ENCODE peak calls at places on chromosome 9, in four cellular contexts. F is left ventricle myocardium inferior, C is aorta, Z is kidney. W is an unnamed sample.

GRCh38 chr9:33458444-33458843 is 11.1 kb upstream of the AQP3 start:
- DNase-seq in Z (no peak), C (no peak), F (no peak), W (no peak)

GRCh38 chr9:127535834-127536233 is 76.2 kb upstream of the STXBP1 start:
- DNase-seq in F (no peak), Z (no peak), C (no peak), W (no peak)

GRCh38 chr9:114895605-114896004 is 34.8 kb downstream of the TNFSF8 start:
- DNase-seq in C (no peak), F (no peak), Z (no peak), W (no peak)

GRCh38 chr9:72442212-72442607 is 77.2 kb upstream of the ZFAND5 start:
- DNase-seq in F (no peak), Z (no peak), C (no peak), W (no peak)

GRCh38 chr9:110148384-110148783 is 59.6 kb downstream of the C9orf152 start:
- DNase-seq in C (no peak), F (no peak), Z (no peak), W (no peak)

GRCh38 chr9:126781717-126782388 is 23.0 kb upstream of the ZBTB43 start:
- DNase-seq in F (peak; percentile 83), Z (peak; percentile 93), C (peak; percentile 81), W (peak; percentile 88)

GRCh38 chr9:2872307-2872940 is 28.5 kb upstream of the PUM3 start:
- DNase-seq in Z (no peak), C (no peak), F (no peak), W (no peak)

GRCh38 chr9:89145086-89145485 is 33.5 kb downstream of the SHC3 start:
- DNase-seq in F (no peak), C (no peak), Z (no peak), W (no peak)

GRCh38 chr9:71322311-71322710 is 200.9 kb upstream of the TRPM3 start:
- DNase-seq in F (no peak), C (no peak), Z (no peak), W (no peak)

GRCh38 chr9:117720066-117720465 is 15.9 kb downstream of the TLR4 start:
- DNase-seq in Z (no peak), F (no peak), C (no peak), W (no peak)

GRCh38 chr9:70581214-70581966 is 166.9 kb upstream of the KLF9 start:
- DNase-seq in Z (no peak), C (no peak), F (no peak), W (no peak)

GRCh38 chr9:85662558-85662957 is 79.2 kb downstream of the AGTPBP1 start:
- DNase-seq in Z (no peak), F (no peak), C (no peak), W (no peak)

DNA sequence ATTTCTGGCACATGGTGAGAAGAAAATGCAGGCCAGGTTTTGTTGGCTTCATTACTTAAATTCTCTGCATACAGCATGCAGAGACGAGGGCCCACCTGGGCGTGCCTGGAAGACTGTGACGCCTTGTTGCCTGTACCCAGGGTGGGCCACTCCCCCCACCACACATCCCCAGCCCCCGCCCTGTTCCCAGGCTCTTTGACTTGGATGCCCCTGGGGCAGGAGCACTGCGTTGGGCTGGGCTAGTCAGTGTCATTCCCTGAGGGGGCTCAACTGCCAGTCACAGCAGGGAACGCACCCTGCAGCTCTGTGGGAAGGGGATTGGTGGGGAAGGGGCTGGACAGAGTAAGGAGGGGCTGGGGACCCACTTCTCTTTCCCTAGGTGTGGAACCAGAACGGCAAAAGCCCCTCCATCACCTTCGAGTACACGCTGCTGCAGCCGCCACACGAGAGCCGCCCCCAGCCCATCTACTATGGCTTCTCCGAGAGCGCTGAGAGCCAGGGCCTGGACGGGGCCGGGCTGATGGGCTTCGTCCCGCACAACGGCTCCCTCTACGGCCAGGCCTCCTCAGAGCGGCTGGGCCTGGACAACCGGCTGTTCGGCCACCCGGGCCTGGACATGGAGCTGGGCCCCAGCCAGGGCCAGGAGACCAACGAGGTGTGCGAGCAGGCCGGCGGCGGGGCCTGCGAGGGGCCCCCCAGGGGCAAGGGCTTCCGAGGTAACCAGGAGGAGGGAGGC is 19.6 kb downstream of the ADAMTSL2 start:
- DNase-seq in C (no peak), Z (no peak), F (no peak), W (no peak)
- H3K4me1 ChIP-seq in C (no peaks in the 10 kb centered on the region), Z (no peaks in the 10 kb centered on the region), F (peaks cover 22% of the 10 kb centered on the region), W (peaks cover 25% of the 10 kb centered on the region)

GRCh38 chr9:8419871-8420270 is 620.3 kb upstream of the DMAC1 start:
- DNase-seq in Z (no peak), F (no peak), C (no peak), W (no peak)
- H3K4me1 ChIP-seq in Z (no peaks in the 10 kb centered on the region), F (no peaks in the 10 kb centered on the region), C (no peaks in the 10 kb centered on the region), W (no peaks in the 10 kb centered on the region)

DNA sequence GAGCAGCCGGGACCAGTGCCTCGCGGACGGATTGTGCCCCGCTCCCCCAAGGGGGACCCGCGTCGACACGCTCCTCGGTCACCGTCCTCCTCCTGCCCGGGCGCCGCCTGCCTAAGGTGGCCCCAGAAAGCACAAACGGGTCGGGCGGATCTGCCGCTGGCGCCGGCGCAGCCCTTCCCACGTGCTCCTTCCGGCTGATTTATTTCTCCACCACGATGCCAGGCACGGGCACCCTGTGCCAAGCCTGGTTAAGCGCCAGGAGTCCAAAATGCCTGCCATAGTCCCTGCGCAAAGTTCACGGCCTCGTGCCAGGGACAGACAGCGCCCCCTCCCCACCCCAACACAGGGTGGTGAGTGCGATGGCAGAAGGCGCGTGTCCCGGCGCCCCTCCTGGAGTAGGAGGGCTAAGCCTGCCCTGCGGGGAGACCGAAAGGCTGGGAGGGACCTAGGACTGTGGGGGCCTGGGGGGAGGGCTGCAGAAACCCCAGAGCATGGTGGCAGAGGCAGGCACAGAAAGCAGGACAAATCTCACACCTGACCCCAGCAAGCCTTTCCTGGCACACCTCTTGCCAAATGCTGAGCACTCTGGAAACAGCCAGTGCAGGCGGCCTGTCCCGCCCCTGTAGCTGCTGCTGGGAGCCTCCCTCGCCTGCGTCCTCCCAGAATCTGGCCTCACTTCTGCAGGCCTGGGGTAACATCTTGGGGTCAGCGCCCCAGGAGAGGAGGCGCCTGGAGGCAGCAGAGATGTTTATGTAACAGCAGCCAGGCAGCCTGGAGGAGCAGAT is 1.0 kb upstream of the NOTCH1 start:
- DNase-seq in C (peak; percentile 86), Z (peak; percentile 93), F (peak; percentile 75), W (peak; percentile 81)
- H3K4me1 ChIP-seq in C (no peaks in the 10 kb centered on the region), Z (peaks cover 25% of the 10 kb centered on the region), F (peaks cover 73% of the 10 kb centered on the region), W (peaks cover 61% of the 10 kb centered on the region)

GRCh38 chr9:105296445-105296844 is 52.0 kb downstream of the SLC44A1 start:
- DNase-seq in Z (no peak), F (no peak), C (no peak), W (no peak)

GRCh38 chr9:105297442-105298097 is 53.1 kb downstream of the SLC44A1 start:
- DNase-seq in Z (no peak), C (no peak), F (no peak), W (no peak)

GRCh38 chr9:105295986-105296385 is 51.5 kb downstream of the SLC44A1 start:
- DNase-seq in Z (no peak), C (no peak), F (no peak), W (no peak)

GRCh38 chr9:105296889-105297288 is 52.4 kb downstream of the SLC44A1 start:
- DNase-seq in F (no peak), C (no peak), Z (no peak), W (no peak)

DNA sequence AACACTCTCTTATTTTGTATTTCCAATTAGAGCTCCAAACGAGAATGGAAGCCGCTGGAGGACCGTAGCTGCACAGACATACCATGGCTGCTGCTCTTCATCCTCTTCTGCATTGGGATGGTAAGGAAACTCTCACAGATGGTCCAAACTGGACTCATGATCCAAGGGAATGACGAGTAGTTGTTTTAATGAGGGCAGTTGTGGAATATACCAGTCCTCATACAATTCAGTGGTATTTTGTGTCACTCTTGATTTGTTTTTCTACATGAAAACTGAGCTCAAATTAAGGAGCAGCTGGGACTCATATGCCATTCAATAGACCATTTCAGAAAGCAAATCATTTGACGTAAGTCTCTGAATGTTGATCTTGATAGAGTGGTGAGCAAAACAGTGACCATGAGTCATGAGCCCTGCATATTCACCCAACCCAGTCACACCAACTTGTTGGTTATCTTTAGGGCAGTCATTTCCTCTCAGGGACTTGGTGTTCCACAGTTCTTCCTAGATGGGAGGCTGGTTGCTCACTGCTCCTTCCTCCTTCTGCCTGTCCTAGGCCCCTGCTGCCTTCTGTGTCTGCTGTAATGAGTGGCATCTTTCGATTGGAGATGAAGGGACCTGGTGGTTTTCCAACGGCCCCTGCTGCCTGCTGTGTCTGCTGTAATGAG is 54.9 kb downstream of the SLC44A1 start:
- DNase-seq in Z (no peak), F (no peak), C (peak; percentile 47), W (no peak)
- H3K4me1 ChIP-seq in Z (peaks cover 7% of the 10 kb centered on the region), F (peaks cover 34% of the 10 kb centered on the region), C (no peaks in the 10 kb centered on the region), W (peaks cover 13% of the 10 kb centered on the region)

DNA sequence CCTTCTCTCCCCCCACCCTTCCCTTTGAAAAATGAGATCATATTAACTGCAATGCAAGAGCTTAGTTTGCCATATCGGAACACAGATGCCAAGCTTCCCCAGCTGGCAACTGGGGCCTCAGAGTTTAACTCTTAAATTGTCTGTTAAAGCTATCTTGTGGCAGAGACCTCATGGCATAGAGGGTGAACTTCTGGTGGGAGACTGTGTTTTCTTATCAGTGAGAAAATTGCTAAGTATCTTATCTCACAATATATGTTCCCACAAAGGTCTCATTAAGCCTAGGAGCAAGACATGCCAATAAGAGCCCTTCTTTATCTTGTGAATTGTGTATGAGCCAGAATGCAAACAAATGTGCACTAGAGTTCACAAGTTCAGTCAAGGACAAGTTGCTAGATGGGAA is 12.4 kb downstream of the NFIB start:
- DNase-seq in F (no peak), C (no peak), Z (no peak), W (no peak)
- H3K4me1 ChIP-seq in F (peaks cover 100% of the 10 kb centered on the region), C (peaks cover 12% of the 10 kb centered on the region), Z (peaks cover 24% of the 10 kb centered on the region), W (peaks cover 36% of the 10 kb centered on the region)

GRCh38 chr9:131677445-131678180 is 62.3 kb downstream of the RAPGEF1 start:
- DNase-seq in F (no peak), Z (no peak), C (no peak), W (no peak)

GRCh38 chr9:131678499-131679111 is 61.3 kb downstream of the RAPGEF1 start:
- DNase-seq in F (peak; percentile 69), Z (peak; percentile 93), C (peak; percentile 89), W (peak; percentile 67)

GRCh38 chr9:131682261-131682660 is 57.6 kb downstream of the RAPGEF1 start:
- DNase-seq in F (no peak), Z (no peak), C (no peak), W (no peak)

GRCh38 chr9:131677051-131677444 is 62.8 kb downstream of the RAPGEF1 start:
- DNase-seq in Z (no peak), F (no peak), C (no peak), W (no peak)

DNA sequence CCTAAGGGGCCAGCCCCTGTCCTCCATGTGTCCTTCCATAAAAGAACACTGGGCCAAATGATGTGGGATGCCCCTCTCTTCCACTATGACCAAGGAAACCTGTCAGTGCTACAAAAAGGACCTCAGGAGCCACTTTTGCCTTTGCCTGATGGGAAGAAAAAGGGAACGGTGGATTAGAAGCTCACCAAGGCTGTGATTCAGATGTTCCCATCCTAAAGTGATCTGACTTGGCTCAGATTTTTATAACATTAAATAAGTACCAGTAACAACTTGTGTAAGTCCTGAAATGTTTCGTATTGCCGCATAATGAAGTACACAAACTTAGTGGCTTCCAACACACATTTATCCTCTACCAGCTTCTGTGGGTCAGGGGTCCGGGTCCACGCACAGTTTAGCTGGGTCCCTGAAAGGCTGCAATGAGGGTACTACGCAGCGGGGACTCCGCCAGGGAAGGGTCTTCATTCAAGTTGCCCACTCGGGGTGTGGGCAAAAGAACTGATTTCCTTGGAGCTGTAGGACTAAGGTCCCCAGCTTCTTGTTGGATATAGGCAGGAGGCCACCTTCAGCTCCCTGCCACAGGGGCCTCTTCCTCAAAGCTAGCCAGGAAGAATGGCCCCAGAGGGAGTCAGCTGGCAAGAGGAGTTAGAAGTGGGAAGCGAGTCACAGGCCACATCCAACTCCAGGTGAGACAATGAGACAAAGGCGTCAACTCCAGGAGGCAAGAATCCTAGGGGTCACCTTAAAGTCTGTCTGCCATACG is 60.4 kb downstream of the RAPGEF1 start:
- DNase-seq in F (no peak), Z (no peak), C (no peak), W (no peak)
- H3K4me1 ChIP-seq in F (peaks cover 98% of the 10 kb centered on the region), Z (peaks cover 59% of the 10 kb centered on the region), C (peaks cover 12% of the 10 kb centered on the region), W (peaks cover 71% of the 10 kb centered on the region)

W was measured in lower lobe of right lung.